ENCODE peak calls at places on chromosomes 7 and 10, in four cellular contexts. Z is GM12878, H is A549, G is HepG2. N is an unnamed sample.

GRCh38 chr10:118961401-118961800 is 68.1 kb upstream of the NANOS1 start:
- DNase-seq in Z (no peak), H (no peak), G (no peak), N (no peak)

GRCh38 chr7:9036080-9036479 is 602.7 kb downstream of the NXPH1 start:
- DNase-seq in Z (no peak), H (no peak), G (no peak), N (no peak)

GRCh38 chr7:84524714-84525694 is 330.4 kb upstream of the SEMA3A start:
- DNase-seq in Z (no peak), G (no peak), H (peak), N (no peak)

GRCh38 chr7:35492451-35493175 is 202.3 kb downstream of the HERPUD2 start:
- DNase-seq in Z (no peak), G (no peak), H (no peak), N (no peak)

GRCh38 chr7:45407730-45408406 is 166.3 kb upstream of the ADCY1 start:
- DNase-seq in Z (no peak), H (no peak), G (no peak), N (no peak)

GRCh38 chr10:63515002-63515763 is 6.0 kb upstream of the REEP3 start:
- DNase-seq in H (peak), Z (no peak), G (no peak), N (no peak)

GRCh38 chr7:99384523-99384922 is 10.0 kb downstream of the ARPC1B start:
- DNase-seq in H (no peak), G (no peak), Z (no peak), N (no peak)

GRCh38 chr7:129948877-129949291 is 3.9 kb downstream of the UBE2H start:
- DNase-seq in Z (peak), G (peak), H (peak), N (peak)

GRCh38 chr7:117715784-117716445 is 157.3 kb downstream of the CTTNBP2 start:
- DNase-seq in H (peak), Z (no peak), G (peak), N (peak)

GRCh38 chr10:61836233-61836887 is 65.1 kb upstream of the ARID5B start:
- DNase-seq in H (no peak), Z (no peak), G (no peak), N (no peak)

GRCh38 chr10:100008142-100008522 is 1.6 kb downstream of the DNMBP start:
- DNase-seq in G (no peak), Z (no peak), H (no peak), N (no peak)

GRCh38 chr7:28272461-28272877 is 91.9 kb upstream of the JAZF1 start:
- DNase-seq in Z (no peak), H (peak), G (no peak), N (peak)

GRCh38 chr7:15015545-15016314 is 113.2 kb upstream of the DGKB start:
- DNase-seq in G (peak), Z (peak), H (peak), N (peak)

GRCh38 chr10:93392111-93392510 is 90.0 kb downstream of the MYOF start:
- DNase-seq in Z (no peak), G (no peak), H (no peak), N (no peak)

GRCh38 chr10:93383562-93383981 is 98.6 kb downstream of the MYOF start:
- DNase-seq in Z (no peak), H (no peak), G (no peak), N (no peak)

GRCh38 chr10:93384006-93384405 is 98.1 kb downstream of the MYOF start:
- DNase-seq in G (no peak), H (peak), Z (no peak), N (no peak)

GRCh38 chr10:93390691-93391090 is 91.4 kb downstream of the MYOF start:
- DNase-seq in H (no peak), G (no peak), Z (no peak), N (no peak)

GRCh38 chr10:93386496-93387369 is 95.4 kb downstream of the MYOF start:
- DNase-seq in Z (no peak), H (no peak), G (no peak), N (no peak)
- TF ChIP-seq PBX3 in Z (peak), H (no peak), G (no peak), N (peak)

GRCh38 chr7:42689626-42690025 is 222.2 kb downstream of the C7orf25 start:
- DNase-seq in H (no peak), G (no peak), Z (no peak), N (no peak)

GRCh38 chr7:42693722-42694121 is 218.1 kb downstream of the C7orf25 start:
- DNase-seq in Z (no peak), H (no peak), G (no peak), N (no peak)

GRCh38 chr7:42692609-42693008 is 219.3 kb downstream of the C7orf25 start:
- DNase-seq in H (no peak), G (no peak), Z (no peak), N (no peak)

GRCh38 chr7:42694894-42695553 is 216.8 kb downstream of the C7orf25 start:
- DNase-seq in G (no peak), H (no peak), Z (no peak), N (no peak)

DNA sequence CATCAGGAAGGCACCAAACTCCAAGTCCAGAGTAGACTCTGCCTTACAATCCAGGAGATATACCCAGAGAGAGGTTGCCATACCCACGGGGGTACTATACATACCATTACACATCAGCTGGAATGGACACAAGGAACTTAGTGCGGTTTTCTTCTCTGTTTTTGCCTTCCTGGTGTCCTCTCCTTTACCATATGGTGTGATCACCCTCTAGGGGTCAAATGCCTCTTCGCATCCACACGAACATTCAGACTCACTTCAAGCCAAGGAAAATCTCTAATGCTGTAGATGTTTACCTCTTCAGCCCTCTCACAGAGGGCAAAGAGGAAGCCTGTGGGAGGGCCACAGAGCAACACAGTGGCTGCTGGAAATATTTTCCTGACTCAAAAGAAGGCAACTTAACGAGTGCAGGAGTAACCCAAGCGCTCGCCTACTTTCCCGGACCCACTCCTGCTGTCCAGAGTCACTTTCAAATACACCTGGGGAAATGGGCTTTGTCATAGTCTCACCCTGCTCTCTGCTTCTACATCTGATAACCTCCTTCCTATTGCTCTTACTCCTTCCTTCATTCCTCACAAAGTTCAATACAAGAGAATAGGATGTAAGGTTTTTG is 220.7 kb downstream of the C7orf25 start:
- DNase-seq in G (peak), Z (no peak), H (peak), N (peak)
- TF ChIP-seq PBX3 in G (no peak), Z (no peak), H (no peak), N (no peak)

GRCh38 chr7:55074008-55074499 is 55.2 kb downstream of the EGFR start:
- DNase-seq in H (peak), G (peak), Z (peak), N (no peak)

GRCh38 chr7:55072251-55072650 is 53.4 kb downstream of the EGFR start:
- DNase-seq in G (no peak), H (no peak), Z (no peak), N (no peak)

GRCh38 chr7:55070839-55071238 is 52.0 kb downstream of the EGFR start:
- DNase-seq in G (no peak), Z (no peak), H (no peak), N (no peak)

GRCh38 chr7:55071411-55072188 is 52.8 kb downstream of the EGFR start:
- DNase-seq in G (no peak), Z (no peak), H (no peak), N (no peak)

GRCh38 chr7:55073051-55073511 is 54.3 kb downstream of the EGFR start:
- DNase-seq in G (no peak), H (peak), Z (peak), N (no peak)
- TF ChIP-seq PBX3 in G (no peak), H (no peak), Z (no peak), N (no peak)

GRCh38 chr10:57336339-57336738 is 931.4 kb downstream of the IPMK start:
- DNase-seq in Z (no peak), H (no peak), G (no peak), N (no peak)
- TF ChIP-seq PBX3 in Z (no peak), H (no peak), G (no peak), N (no peak)

DNA sequence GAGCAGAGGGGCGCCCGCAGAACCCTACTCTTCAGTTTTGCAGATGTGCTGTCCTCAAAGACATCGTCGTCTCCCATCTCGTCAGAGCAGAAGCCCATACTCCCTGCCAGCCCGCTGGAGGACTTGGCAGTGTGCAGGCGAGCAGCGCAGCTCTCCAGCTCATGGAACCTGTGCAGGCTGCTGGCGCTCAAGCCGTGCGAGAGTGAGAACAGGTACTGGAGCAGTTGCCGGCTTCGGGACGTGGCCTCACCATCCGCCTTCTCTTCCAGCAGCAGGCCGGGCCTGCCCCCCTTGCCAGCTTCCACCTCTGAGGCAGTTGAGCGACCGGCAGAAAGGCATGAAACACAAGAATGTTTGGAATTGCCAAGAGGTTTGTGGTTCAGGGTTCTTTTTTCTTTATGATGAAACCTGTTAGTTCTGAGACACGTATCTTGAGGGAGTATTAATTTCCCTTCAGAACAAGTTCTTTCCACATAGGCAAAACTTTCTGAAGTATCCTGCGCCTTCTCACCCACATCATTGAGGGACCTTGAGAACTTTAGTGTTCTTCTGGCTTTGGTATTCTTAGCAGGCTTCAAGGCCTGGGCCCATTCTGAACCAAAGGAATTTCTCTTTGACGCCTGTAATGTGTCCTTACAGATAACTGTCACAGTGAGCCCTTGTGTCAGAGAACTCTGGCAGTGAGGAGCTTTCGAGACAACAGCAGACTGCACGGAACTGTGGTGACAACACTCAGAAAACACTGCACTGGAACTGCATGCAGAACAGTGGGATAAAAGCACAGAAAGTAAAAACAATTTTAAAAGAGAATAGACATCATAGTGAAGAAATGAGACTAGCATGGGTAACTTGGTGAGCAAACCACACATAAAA is 89.5 kb downstream of the ALOX5 start:
- DNase-seq in Z (no peak), H (no peak), G (no peak), N (no peak)
- TF ChIP-seq PBX3 in Z (no peak), H (no peak), G (no peak), N (no peak)

GRCh38 chr7:148507741-148508285 is 82.8 kb upstream of the C7orf33 start:
- DNase-seq in G (no peak), H (no peak), Z (no peak), N (no peak)
- TF ChIP-seq PBX3 in G (no peak), H (no peak), Z (no peak), N (no peak)

GRCh38 chr10:35594115-35594849 is 10.9 kb upstream of the GJD4 start:
- DNase-seq in G (no peak), H (no peak), Z (no peak), N (no peak)

GRCh38 chr10:35595106-35595505 is 10.0 kb upstream of the GJD4 start:
- DNase-seq in H (no peak), G (no peak), Z (no peak), N (no peak)

GRCh38 chr10:35592421-35592820 is 12.7 kb upstream of the GJD4 start:
- DNase-seq in Z (no peak), H (no peak), G (no peak), N (no peak)

GRCh38 chr10:35600193-35600592 is 4.9 kb upstream of the GJD4 start:
- DNase-seq in H (peak), Z (no peak), G (peak), N (no peak)

GRCh38 chr10:35598379-35598778 is 6.8 kb upstream of the GJD4 start:
- DNase-seq in H (peak), Z (no peak), G (peak), N (peak)
- TF ChIP-seq PBX3 in H (no peak), Z (no peak), G (no peak), N (no peak)

GRCh38 chr10:113093188-113094113 is 143.4 kb downstream of the TCF7L2 start:
- DNase-seq in G (peak), H (peak), Z (peak), N (no peak)
- TF ChIP-seq PBX3 in G (no peak), H (peak), Z (no peak), N (no peak)

N was measured in SK-N-SH.